ENCODE peak calls at places on chromosomes 13 and 19, in four cellular contexts. One of them, this sample, is unnamed.

GRCh38 chr19:18809149-18809978 is 18.3 kb upstream of the COMP start:
- DNase-seq in H9: no peak
- DNase-seq in IMR-90: peak
- DNase-seq in H1: no peak
- DNase-seq in this sample: no peak

GRCh38 chr13:40220299-40220935 is 446.0 kb downstream of the FOXO1 start:
- DNase-seq in H9: no peak
- DNase-seq in IMR-90: no peak
- DNase-seq in H1: no peak
- DNase-seq in this sample: no peak

GRCh38 chr13:51175001-51175400 is 47.2 kb upstream of the FAM124A start:
- DNase-seq in H9: no peak
- DNase-seq in IMR-90: no peak
- DNase-seq in H1: peak
- DNase-seq in this sample: peak

GRCh38 chr19:2888739-2889224 is 11.9 kb upstream of the ZNF57 start:
- DNase-seq in H9: peak
- DNase-seq in IMR-90: no peak
- DNase-seq in H1: no peak
- DNase-seq in this sample: no peak

GRCh38 chr19:28999733-29000433 is 213.1 kb downstream of the UQCRFS1 start:
- DNase-seq in H9: no peak
- DNase-seq in IMR-90: no peak
- DNase-seq in H1: no peak
- DNase-seq in this sample: no peak

GRCh38 chr19:23403581-23404324 is 8.5 kb upstream of the ZNF91 start:
- DNase-seq in H9: no peak
- DNase-seq in IMR-90: no peak
- DNase-seq in H1: no peak
- DNase-seq in this sample: peak

GRCh38 chr13:45040626-45041025 is 51.3 kb downstream of the GPALPP1 start:
- DNase-seq in H9: no peak
- DNase-seq in IMR-90: no peak
- DNase-seq in H1: no peak
- DNase-seq in this sample: no peak

GRCh38 chr19:993831-994393 is 6.3 kb upstream of the GRIN3B start:
- DNase-seq in H9: no peak
- DNase-seq in IMR-90: no peak
- DNase-seq in H1: no peak
- DNase-seq in this sample: no peak

GRCh38 chr13:94061316-94061715 is 418.2 kb downstream of the DCT start:
- DNase-seq in H9: no peak
- DNase-seq in IMR-90: peak
- DNase-seq in H1: no peak
- DNase-seq in this sample: no peak

GRCh38 chr19:3468211-3468610 is 12.1 kb downstream of the SMIM24 start:
- DNase-seq in H9: no peak
- DNase-seq in IMR-90: no peak
- DNase-seq in H1: no peak
- DNase-seq in this sample: no peak

GRCh38 chr13:110261166-110262081 is 45.5 kb downstream of the COL4A1 start:
- DNase-seq in H9: peak
- DNase-seq in IMR-90: no peak
- DNase-seq in H1: peak
- DNase-seq in this sample: peak

GRCh38 chr19:10290876-10291553 is 1.3 kb downstream of the ICAM5 start:
- DNase-seq in H9: peak
- DNase-seq in IMR-90: peak
- DNase-seq in H1: peak
- DNase-seq in this sample: peak

GRCh38 chr13:83613524-83613923 is 268.8 kb downstream of the SLITRK1 start:
- DNase-seq in H9: no peak
- DNase-seq in IMR-90: no peak
- DNase-seq in H1: no peak
- DNase-seq in this sample: no peak

GRCh38 chr19:30871979-30872378 is 477.3 kb downstream of the TSHZ3 start:
- DNase-seq in H9: peak
- DNase-seq in IMR-90: no peak
- DNase-seq in H1: no peak
- DNase-seq in this sample: no peak

GRCh38 chr13:31919241-31919640 is 112.3 kb upstream of the FRY start:
- DNase-seq in H9: no peak
- DNase-seq in IMR-90: no peak
- DNase-seq in H1: no peak
- DNase-seq in this sample: no peak

GRCh38 chr19:21603431-21604153 is 98.2 kb downstream of the ZNF429 start:
- DNase-seq in H9: no peak
- DNase-seq in IMR-90: no peak
- DNase-seq in H1: no peak
- DNase-seq in this sample: peak

GRCh38 chr19:40150170-40150569 is 41.1 kb upstream of the MAP3K10 start:
- DNase-seq in H9: no peak
- DNase-seq in IMR-90: peak
- DNase-seq in H1: peak
- DNase-seq in this sample: no peak

GRCh38 chr19:16067205-16067938 is 8.9 kb upstream of the TPM4 start:
- DNase-seq in H9: no peak
- DNase-seq in IMR-90: peak
- DNase-seq in H1: no peak
- DNase-seq in this sample: no peak

GRCh38 chr19:38155453-38155852 is 68.6 kb downstream of the DPF1 start:
- DNase-seq in H9: no peak
- DNase-seq in IMR-90: peak
- DNase-seq in H1: no peak
- DNase-seq in this sample: peak

GRCh38 chr13:89900104-89900760 is 1447.3 kb upstream of the MIR17HG start:
- DNase-seq in H9: no peak
- DNase-seq in IMR-90: no peak
- DNase-seq in H1: no peak
- DNase-seq in this sample: no peak

GRCh38 chr13:97430296-97430695 is 3.7 kb upstream of the RAP2A start:
- DNase-seq in H9: no peak
- DNase-seq in IMR-90: no peak
- DNase-seq in H1: no peak
- DNase-seq in this sample: no peak

GRCh38 chr13:26420282-26420960 is 137.1 kb upstream of the WASF3 start:
- DNase-seq in H9: no peak
- DNase-seq in IMR-90: peak
- DNase-seq in H1: no peak
- DNase-seq in this sample: no peak

GRCh38 chr19:56974554-56975207 is 134.2 kb upstream of the PEG3 start:
- DNase-seq in H9: no peak
- DNase-seq in IMR-90: no peak
- DNase-seq in H1: no peak
- DNase-seq in this sample: no peak

GRCh38 chr13:20993661-20994440 is 67.5 kb downstream of the LATS2 start:
- DNase-seq in H9: no peak
- DNase-seq in IMR-90: peak
- DNase-seq in H1: no peak
- DNase-seq in this sample: no peak

GRCh38 chr19:8194528-8195275 is 14.5 kb upstream of the CERS4 start:
- DNase-seq in H9: no peak
- DNase-seq in IMR-90: no peak
- DNase-seq in H1: no peak
- DNase-seq in this sample: no peak

GRCh38 chr19:46179076-46179740 is 31.2 kb downstream of the IGFL2 start:
- DNase-seq in H9: no peak
- DNase-seq in IMR-90: no peak
- DNase-seq in H1: no peak
- DNase-seq in this sample: no peak

GRCh38 chr19:41327499-41328156 is 17.7 kb downstream of the CCDC97 start:
- DNase-seq in H9: peak
- DNase-seq in IMR-90: peak
- DNase-seq in H1: peak
- DNase-seq in this sample: no peak

GRCh38 chr19:8455018-8455417 is 10.2 kb downstream of the HNRNPM start:
- DNase-seq in H9: no peak
- DNase-seq in IMR-90: no peak
- DNase-seq in H1: no peak
- DNase-seq in this sample: no peak

GRCh38 chr13:95100525-95101121 is 200.6 kb downstream of the ABCC4 start:
- DNase-seq in H9: no peak
- DNase-seq in IMR-90: peak
- DNase-seq in H1: no peak
- DNase-seq in this sample: no peak

GRCh38 chr13:114261328-114261965 is 20.0 kb upstream of the UPF3A start:
- DNase-seq in H9: no peak
- DNase-seq in IMR-90: no peak
- DNase-seq in H1: no peak
- DNase-seq in this sample: peak

GRCh38 chr19:6416658-6417405 is 7.8 kb downstream of the KHSRP start:
- DNase-seq in H9: no peak
- DNase-seq in IMR-90: no peak
- DNase-seq in H1: no peak
- DNase-seq in this sample: no peak

GRCh38 chr19:6414793-6415591 is 9.6 kb downstream of the KHSRP start:
- DNase-seq in H9: no peak
- DNase-seq in IMR-90: no peak
- DNase-seq in H1: no peak
- DNase-seq in this sample: no peak

GRCh38 chr19:6417713-6418561 is 6.7 kb downstream of the KHSRP start:
- DNase-seq in H9: no peak
- DNase-seq in IMR-90: peak
- DNase-seq in H1: peak
- DNase-seq in this sample: peak

GRCh38 chr19:6414033-6414643 is 10.5 kb downstream of the KHSRP start:
- DNase-seq in H9: peak
- DNase-seq in IMR-90: no peak
- DNase-seq in H1: peak
- DNase-seq in this sample: peak

DNA sequence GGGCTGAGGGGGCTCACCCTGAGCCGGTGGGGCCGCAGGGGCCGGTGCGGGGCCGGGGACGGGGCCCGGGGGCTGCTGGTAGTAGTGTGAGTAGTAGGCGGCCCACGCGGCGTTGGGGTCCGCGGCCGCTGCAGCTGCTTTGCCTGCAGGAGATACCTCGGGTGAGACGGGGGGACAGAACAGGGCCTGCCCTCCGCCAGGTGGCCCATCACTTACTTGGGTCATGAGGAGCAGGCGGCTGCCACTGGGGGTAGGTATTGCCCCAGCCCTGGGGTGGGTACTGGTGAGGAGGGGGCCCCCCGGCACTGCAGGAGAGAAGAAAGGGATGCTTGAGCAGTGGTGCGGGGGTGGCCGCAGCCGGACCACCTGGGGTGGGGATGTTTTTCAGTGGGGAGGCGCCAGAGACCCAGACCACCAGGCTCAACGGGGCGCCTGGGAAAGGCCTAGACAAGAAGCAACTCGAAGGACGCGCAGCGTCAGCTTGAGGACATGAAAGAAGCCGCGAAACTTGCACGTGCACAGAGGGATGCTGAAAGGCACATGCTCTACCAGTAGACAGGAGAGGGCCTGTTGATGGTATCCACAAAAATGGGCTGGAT is 8.9 kb downstream of the KHSRP start:
- DNase-seq in H9: no peak
- DNase-seq in IMR-90: no peak
- DNase-seq in H1: no peak
- DNase-seq in this sample: no peak
- H2BK5ac ChIP-seq in H9: no peak
- H2BK5ac ChIP-seq in IMR-90: no peak
- H2BK5ac ChIP-seq in H1: no peak
- H2BK5ac ChIP-seq in this sample: no peak

GRCh38 chr19:50607388-50607787 is 32.3 kb downstream of the SYT3 start:
- DNase-seq in H9: no peak
- DNase-seq in IMR-90: no peak
- DNase-seq in H1: no peak
- DNase-seq in this sample: no peak

GRCh38 chr19:50602935-50603334 is 34.7 kb upstream of the LRRC4B start:
- DNase-seq in H9: no peak
- DNase-seq in IMR-90: no peak
- DNase-seq in H1: no peak
- DNase-seq in this sample: no peak

GRCh38 chr19:50601407-50602088 is 33.3 kb upstream of the LRRC4B start:
- DNase-seq in H9: no peak
- DNase-seq in IMR-90: no peak
- DNase-seq in H1: no peak
- DNase-seq in this sample: no peak

GRCh38 chr19:50602496-50602895 is 34.3 kb upstream of the LRRC4B start:
- DNase-seq in H9: no peak
- DNase-seq in IMR-90: no peak
- DNase-seq in H1: no peak
- DNase-seq in this sample: no peak

GRCh38 chr19:50602089-50602422 is 33.8 kb upstream of the LRRC4B start:
- DNase-seq in H9: no peak
- DNase-seq in IMR-90: no peak
- DNase-seq in H1: no peak
- DNase-seq in this sample: no peak
- H4K5ac ChIP-seq in H9: no peak
- H4K5ac ChIP-seq in IMR-90: no peak
- H4K5ac ChIP-seq in H1: no peak
- H4K5ac ChIP-seq in this sample: no peak

GRCh38 chr19:47891923-47892666 is 6.0 kb upstream of the SULT2A1 start:
- DNase-seq in H9: peak
- DNase-seq in IMR-90: no peak
- DNase-seq in H1: no peak
- DNase-seq in this sample: peak
- H2BK5ac ChIP-seq in H9: no peak
- H2BK5ac ChIP-seq in IMR-90: no peak
- H2BK5ac ChIP-seq in H1: no peak
- H2BK5ac ChIP-seq in this sample: no peak

GRCh38 chr13:75416327-75417005 is 65.5 kb downstream of the TBC1D4 start:
- DNase-seq in H9: peak
- DNase-seq in IMR-90: no peak
- DNase-seq in H1: no peak
- DNase-seq in this sample: peak
- H4K5ac ChIP-seq in H9: no peak
- H4K5ac ChIP-seq in IMR-90: no peak
- H4K5ac ChIP-seq in H1: no peak
- H4K5ac ChIP-seq in this sample: no peak